ENCODE peak calls at places on chromosome 15, in eight cellular contexts. P, J, X, V, F, O, T and E are unnamed samples.

GRCh38 chr15:64623347-64624024 is 151.9 kb downstream of the RBPMS2 start:
- DNase-seq in P (no peak), J (no peak), X (no peak), V (peak), F (no peak), O (no peak), T (no peak), E (no peak)

GRCh38 chr15:88708256-88709054 is 69.6 kb downstream of the ISG20 start:
- DNase-seq in P (no peak), J (peak), X (no peak), V (peak), F (peak), O (peak), T (no peak), E (no peak)

GRCh38 chr15:42691308-42691707 is 45.6 kb downstream of the CDAN1 start:
- DNase-seq in P (no peak), J (no peak), X (no peak), V (no peak), F (no peak), O (no peak), T (no peak), E (no peak)

GRCh38 chr15:99943466-99943865 is 210.2 kb upstream of the LYSMD4 start:
- DNase-seq in P (no peak), J (no peak), X (no peak), V (no peak), F (no peak), O (no peak), T (no peak), E (no peak)

GRCh38 chr15:47566610-47567009 is 150.7 kb upstream of the SEMA6D start:
- DNase-seq in P (no peak), J (no peak), X (no peak), V (no peak), F (no peak), O (no peak), T (no peak), E (no peak)

GRCh38 chr15:52099654-52100272 is 12.8 kb downstream of the BCL2L10 start:
- DNase-seq in P (no peak), J (no peak), X (no peak), V (no peak), F (no peak), O (no peak), T (no peak), E (no peak)

GRCh38 chr15:31487811-31488436 is 161.3 kb downstream of the KLF13 start:
- DNase-seq in P (no peak), J (no peak), X (no peak), V (peak), F (peak), O (no peak), T (peak), E (no peak)

GRCh38 chr15:90869601-90870353 is 1.4 kb downstream of the FURIN start:
- DNase-seq in P (no peak), J (peak), X (no peak), V (peak), F (peak), O (peak), T (peak), E (peak)

GRCh38 chr15:86231864-86232801 is 152.5 kb downstream of the AGBL1 start:
- DNase-seq in P (peak), J (peak), X (peak), V (peak), F (peak), O (no peak), T (peak), E (peak)

GRCh38 chr15:88650556-88650955 is 11.7 kb downstream of the ISG20 start:
- DNase-seq in P (no peak), J (no peak), X (no peak), V (no peak), F (no peak), O (no peak), T (no peak), E (no peak)

GRCh38 chr15:62895139-62895866 is 147.2 kb upstream of the TPM1 start:
- DNase-seq in P (no peak), J (no peak), X (no peak), V (peak), F (peak), O (no peak), T (peak), E (no peak)

GRCh38 chr15:78810377-78811123 is 714 bp downstream of the ADAMTS7 start:
- DNase-seq in P (peak), J (peak), X (peak), V (peak), F (peak), O (peak), T (peak), E (no peak)

GRCh38 chr15:39629376-39629775 is 48.5 kb downstream of the THBS1 start:
- DNase-seq in P (no peak), J (no peak), X (no peak), V (no peak), F (peak), O (no peak), T (no peak), E (no peak)

GRCh38 chr15:33132722-33133345 is 61.7 kb downstream of the FMN1 start:
- DNase-seq in P (peak), J (no peak), X (no peak), V (peak), F (peak), O (peak), T (peak), E (peak)

GRCh38 chr15:49423021-49423420 is at the start of gene FGF7:
- DNase-seq in P (no peak), J (no peak), X (no peak), V (peak), F (peak), O (no peak), T (no peak), E (peak)

GRCh38 chr15:37777006-37777405 is 157.4 kb upstream of the TMCO5A start:
- DNase-seq in P (no peak), J (no peak), X (no peak), V (no peak), F (no peak), O (no peak), T (no peak), E (no peak)

GRCh38 chr15:24878153-24878552 is 76.6 kb upstream of the SNRPN start:
- DNase-seq in P (no peak), J (peak), X (no peak), V (peak), F (no peak), O (peak), T (no peak), E (no peak)

GRCh38 chr15:75713338-75713895 is 769 bp upstream of the CSPG4 start:
- DNase-seq in P (peak), J (no peak), X (no peak), V (peak), F (peak), O (no peak), T (peak), E (no peak)